ENCODE peak calls at places on chromosomes 2 and 18, in ten cellular contexts. I is astrocyte of the cerebellum; G is body of pancreas; H is SJSA1; M is HFF-Myc; Q is activated T-helper 1 cell treated with Interleukin-2 at 50 U/mL for 16 hours; S is endodermal cell; W is activated CD4-positive, alpha-beta T cell treated with anti-CD3 and anti-CD28 coated beads, Interleukin-2, amount 10 ng/mL, durations not matched to agents 7 days and 5 days; V is left colon; F is substantia nigra. J is an unnamed sample.

GRCh38 chr2:118774458-118775133 is 72.9 kb downstream of the EN1 start:
- DNase-seq in G (peak), S (peak), H (peak), F (no peak), M (no peak), I (peak), V (peak), Q (no peak), W (peak), J (peak)

GRCh38 chr18:45107425-45107824 is 426.7 kb downstream of the SETBP1 start:
- DNase-seq in Q (no peak), G (no peak), S (no peak), V (no peak), F (no peak), I (no peak), W (no peak), H (no peak), M (no peak), J (no peak)

GRCh38 chr18:29892960-29893558 is 1149.5 kb downstream of the DSC3 start:
- DNase-seq in G (no peak), H (peak), V (no peak), S (no peak), F (no peak), M (no peak), W (no peak), I (peak), Q (no peak), J (no peak)

GRCh38 chr18:68648191-68648590 is 66.7 kb downstream of the TMX3 start:
- DNase-seq in W (no peak), S (no peak), G (no peak), V (no peak), F (no peak), Q (no peak), M (no peak), H (no peak), I (no peak), J (no peak)

GRCh38 chr2:225479386-225479785 is 79.9 kb downstream of the NYAP2 start:
- DNase-seq in I (no peak), H (no peak), F (no peak), M (no peak), G (no peak), Q (no peak), V (no peak), S (no peak), W (no peak), J (no peak)

GRCh38 chr2:153477096-153477555 is 1.4 kb downstream of the RPRM start:
- DNase-seq in Q (no peak), H (no peak), F (no peak), G (peak), W (no peak), S (peak), I (no peak), V (no peak), M (no peak), J (no peak)

GRCh38 chr2:146587291-146587713 is 1257.5 kb upstream of the ACVR2A start:
- DNase-seq in I (no peak), M (no peak), V (no peak), Q (no peak), G (no peak), W (no peak), S (no peak), F (no peak), H (no peak), J (no peak)

GRCh38 chr2:6866239-6866745 is 585 bp upstream of the CMPK2 start:
- DNase-seq in I (peak), M (no peak), V (peak), W (peak), H (no peak), F (no peak), G (peak), Q (no peak), S (peak), J (peak)

GRCh38 chr18:52007109-52007508 is 332.9 kb upstream of the DCC start:
- DNase-seq in H (no peak), G (no peak), I (no peak), M (no peak), W (no peak), F (no peak), Q (no peak), V (no peak), S (no peak), J (no peak)